ENCODE peak calls at places on chromosomes 1 and 21, in seven cellular contexts. H is brain microvascular endothelial cell, C is IMR-90, X is SJSA1, A is gastrocnemius medialis, D is bronchial epithelial cell, L is body of pancreas. B is an unnamed sample. For H3K36me3, the result is how much of the 10 kb centered on the place peaks cover.

GRCh38 chr1:160590488-160590887 is 11.2 kb upstream of the CD84 start:
- DNase-seq in H (no peak), C (no peak), X (no peak), A (no peak), D (no peak), L (no peak), B (no peak)

GRCh38 chr21:46218906-46219590 is 9.5 kb downstream of the LSS start:
- DNase-seq in H (no peak), C (no peak), X (no peak), A (no peak), D (no peak), L (no peak), B (no peak)

GRCh38 chr1:115665319-115665718 is 23.5 kb downstream of the VANGL1 start:
- DNase-seq in H (no peak), C (no peak), X (no peak), A (no peak), D (peak), L (peak), B (no peak)

GRCh38 chr1:184212649-184213314 is 161.3 kb downstream of the TSEN15 start:
- DNase-seq in H (peak), C (peak), X (peak), A (no peak), D (peak), L (no peak), B (peak)

GRCh38 chr1:177239792-177240191 is 69.0 kb downstream of the BRINP2 start:
- DNase-seq in H (no peak), C (no peak), X (no peak), A (no peak), D (peak), L (no peak), B (no peak)

GRCh38 chr1:208047476-208047934 is 136.6 kb upstream of the CD34 start:
- DNase-seq in H (peak), C (peak), X (no peak), A (peak), D (peak), L (peak), B (no peak)

GRCh38 chr1:54314691-54315455 is 91.3 kb downstream of the SSBP3 start:
- DNase-seq in H (no peak), C (no peak), X (no peak), A (no peak), D (no peak), L (peak), B (no peak)

GRCh38 chr21:14916676-14917141 is 148.1 kb downstream of the NRIP1 start:
- DNase-seq in H (peak), C (peak), X (no peak), A (no peak), D (peak), L (no peak), B (no peak)

GRCh38 chr21:36721817-36722216 is 22.9 kb downstream of the SIM2 start:
- DNase-seq in H (no peak), C (no peak), X (no peak), A (no peak), D (no peak), L (no peak), B (no peak)

GRCh38 chr1:43360616-43361015 is 1.8 kb downstream of the CDC20 start:
- DNase-seq in H (no peak), C (no peak), X (no peak), A (no peak), D (no peak), L (no peak), B (no peak)

GRCh38 chr1:246018146-246018545 is 488.9 kb downstream of the SMYD3 start:
- DNase-seq in H (no peak), C (no peak), X (no peak), A (no peak), D (no peak), L (no peak), B (no peak)

GRCh38 chr21:38505654-38506523 is 7.6 kb upstream of the ERG start:
- DNase-seq in H (peak), C (peak), X (peak), A (no peak), D (peak), L (peak), B (no peak)

GRCh38 chr21:46286668-46286982 is 483 bp downstream of the YBEY start:
- DNase-seq in H (no peak), C (no peak), X (no peak), A (no peak), D (no peak), L (no peak), B (no peak)

GRCh38 chr1:82373710-82374109 is 573.0 kb downstream of the ADGRL2 start:
- DNase-seq in H (no peak), C (no peak), X (no peak), A (no peak), D (no peak), L (no peak), B (no peak)

GRCh38 chr1:33001282-33001681 is 35.4 kb downstream of the AK2 start:
- DNase-seq in H (no peak), C (no peak), X (no peak), A (no peak), D (no peak), L (no peak), B (no peak)

GRCh38 chr1:7301346-7301993 is 469.6 kb upstream of the VAMP3 start:
- DNase-seq in H (peak), C (peak), X (no peak), A (no peak), D (no peak), L (no peak), B (no peak)

GRCh38 chr1:226309398-226310122 is 596 bp upstream of the LIN9 start:
- DNase-seq in H (peak), C (no peak), X (no peak), A (peak), D (no peak), L (no peak), B (no peak)

GRCh38 chr1:163897401-163898169 is 575.8 kb downstream of the NUF2 start:
- DNase-seq in H (no peak), C (peak), X (no peak), A (no peak), D (no peak), L (peak), B (no peak)

GRCh38 chr1:27009601-27010197 is 3.0 kb downstream of the TENT5B start:
- DNase-seq in H (no peak), C (no peak), X (no peak), A (no peak), D (peak), L (peak), B (no peak)

GRCh38 chr1:224644553-224645154 is 28.5 kb downstream of the CNIH3 start:
- DNase-seq in H (peak), C (peak), X (peak), A (no peak), D (peak), L (peak), B (no peak)

GRCh38 chr1:51784997-51785421 is 93.5 kb downstream of the NRDC start:
- DNase-seq in H (peak), C (peak), X (no peak), A (no peak), D (no peak), L (no peak), B (no peak)

GRCh38 chr1:200540281-200540680 is 80.3 kb downstream of the KIF14 start:
- DNase-seq in H (no peak), C (no peak), X (no peak), A (no peak), D (no peak), L (no peak), B (no peak)

GRCh38 chr1:206579747-206580437 is 32.4 kb downstream of the EIF2D start:
- DNase-seq in H (no peak), C (peak), X (no peak), A (peak), D (no peak), L (peak), B (no peak)

GRCh38 chr1:19435851-19436465 is 49.4 kb downstream of the CAPZB start:
- DNase-seq in H (peak), C (peak), X (no peak), A (peak), D (peak), L (no peak), B (no peak)

GRCh38 chr1:31041529-31041928 is 24.0 kb downstream of the PUM1 start:
- DNase-seq in H (no peak), C (no peak), X (no peak), A (no peak), D (no peak), L (no peak), B (no peak)

GRCh38 chr1:18328803-18329202 is 151.9 kb upstream of the KLHDC7A start:
- DNase-seq in H (no peak), C (no peak), X (no peak), A (no peak), D (no peak), L (no peak), B (no peak)

GRCh38 chr1:23062271-23062670 is 43.0 kb downstream of the KDM1A start:
- DNase-seq in H (no peak), C (peak), X (no peak), A (no peak), D (peak), L (no peak), B (no peak)

GRCh38 chr1:23065385-23065784 is 46.1 kb downstream of the KDM1A start:
- DNase-seq in H (no peak), C (no peak), X (no peak), A (no peak), D (no peak), L (no peak), B (no peak)

GRCh38 chr1:23069149-23069548 is 49.9 kb downstream of the KDM1A start:
- DNase-seq in H (no peak), C (no peak), X (no peak), A (no peak), D (no peak), L (no peak), B (no peak)

GRCh38 chr1:23066075-23066474 is 46.8 kb downstream of the KDM1A start:
- DNase-seq in H (no peak), C (no peak), X (no peak), A (no peak), D (no peak), L (no peak), B (no peak)
- H3K36me3 ChIP-seq in H (half or more), C (under half), X (half or more), A (half or more), D (under half), L (under half), B (under half)

GRCh38 chr1:77953907-77954306 is 25.0 kb downstream of the FUBP1 start:
- DNase-seq in H (no peak), C (no peak), X (no peak), A (no peak), D (no peak), L (no peak), B (no peak)
- H3K36me3 ChIP-seq in H (half or more), C (half or more), X (half or more), A (half or more), D (under half), L (under half), B (under half)

DNA sequence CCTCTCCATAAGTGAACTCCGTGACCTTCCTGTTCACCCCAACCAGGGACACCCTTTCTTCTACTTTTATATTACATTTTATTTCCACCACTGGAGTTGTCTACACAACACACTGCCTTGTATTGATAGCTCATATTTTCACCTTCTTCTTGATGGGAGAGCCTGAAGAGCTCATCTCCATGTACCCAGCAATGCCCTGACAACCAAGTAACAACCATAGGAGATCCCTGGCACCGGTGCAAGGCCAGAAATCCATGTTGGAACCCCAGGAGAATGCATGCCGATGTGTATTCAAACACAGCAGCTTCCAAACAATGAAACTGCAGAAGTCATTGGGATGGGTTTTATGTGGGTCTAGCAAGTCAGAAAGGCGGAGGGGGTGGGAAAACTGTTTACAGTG is 15.5 kb downstream of the TENT5C start:
- DNase-seq in H (no peak), C (no peak), X (no peak), A (no peak), D (no peak), L (no peak), B (no peak)
- H3K36me3 ChIP-seq in H (under half), C (under half), X (under half), A (under half), D (under half), L (under half), B (under half)

GRCh38 chr21:42906222-42906621 is 13.1 kb downstream of the NDUFV3 start:
- DNase-seq in H (no peak), C (no peak), X (no peak), A (no peak), D (no peak), L (no peak), B (no peak)
- H3K36me3 ChIP-seq in H (half or more), C (under half), X (half or more), A (half or more), D (under half), L (under half), B (under half)

GRCh38 chr21:34965200-34966174 is 83.6 kb downstream of the RUNX1 start:
- DNase-seq in H (no peak), C (peak), X (peak), A (no peak), D (peak), L (no peak), B (no peak)
- H3K36me3 ChIP-seq in H (under half), C (under half), X (under half), A (under half), D (under half), L (under half), B (under half)

GRCh38 chr1:93081716-93082115 is 2.6 kb downstream of the MTF2 start:
- DNase-seq in H (peak), C (peak), X (peak), A (no peak), D (peak), L (no peak), B (peak)
- H3K36me3 ChIP-seq in H (under half), C (under half), X (under half), A (under half), D (under half), L (under half), B (under half)

GRCh38 chr21:34126691-34127090 is 53.3 kb downstream of the MRPS6 start:
- DNase-seq in H (no peak), C (peak), X (no peak), A (no peak), D (peak), L (no peak), B (no peak)
- H3K36me3 ChIP-seq in H (under half), C (under half), X (under half), A (under half), D (under half), L (under half), B (under half)

DNA sequence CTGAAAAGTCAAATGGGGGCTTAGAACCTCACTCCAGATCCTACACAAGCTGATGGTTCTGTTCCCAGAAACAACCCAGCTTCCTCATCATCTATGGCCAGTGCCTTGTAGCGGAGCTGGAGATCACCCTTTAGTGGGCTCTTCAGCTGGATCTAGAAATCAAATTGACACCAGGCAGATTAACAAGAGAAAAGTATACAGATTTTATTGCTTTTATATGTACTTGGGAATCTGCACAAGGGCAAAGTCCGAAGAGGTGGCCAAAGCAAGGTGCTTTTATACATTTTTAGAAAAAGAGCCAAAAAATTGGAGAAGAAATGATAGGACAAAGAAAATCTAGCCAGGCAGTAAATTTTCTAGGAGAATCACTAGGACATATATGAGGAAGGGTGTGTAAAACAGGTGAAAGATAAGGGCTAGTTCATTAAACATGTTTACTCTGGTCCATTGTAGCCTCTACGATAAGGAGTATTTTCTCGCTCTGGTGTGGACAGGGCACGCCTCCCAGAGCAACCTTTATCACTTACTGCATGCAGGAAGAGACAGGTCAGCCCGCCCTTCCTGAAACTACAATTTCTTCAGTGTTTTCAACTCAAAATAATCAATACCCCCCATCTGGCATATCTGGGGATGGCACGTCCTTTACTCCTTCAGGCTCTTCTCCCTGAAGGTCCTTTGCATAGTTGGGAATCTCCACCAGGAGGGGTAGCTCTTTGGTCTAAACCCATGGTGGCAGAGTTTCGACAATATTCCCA is 14.0 kb upstream of the LGALS8 start:
- DNase-seq in H (no peak), C (no peak), X (no peak), A (no peak), D (no peak), L (no peak), B (no peak)
- H3K36me3 ChIP-seq in H (under half), C (under half), X (under half), A (under half), D (under half), L (under half), B (under half)

DNA sequence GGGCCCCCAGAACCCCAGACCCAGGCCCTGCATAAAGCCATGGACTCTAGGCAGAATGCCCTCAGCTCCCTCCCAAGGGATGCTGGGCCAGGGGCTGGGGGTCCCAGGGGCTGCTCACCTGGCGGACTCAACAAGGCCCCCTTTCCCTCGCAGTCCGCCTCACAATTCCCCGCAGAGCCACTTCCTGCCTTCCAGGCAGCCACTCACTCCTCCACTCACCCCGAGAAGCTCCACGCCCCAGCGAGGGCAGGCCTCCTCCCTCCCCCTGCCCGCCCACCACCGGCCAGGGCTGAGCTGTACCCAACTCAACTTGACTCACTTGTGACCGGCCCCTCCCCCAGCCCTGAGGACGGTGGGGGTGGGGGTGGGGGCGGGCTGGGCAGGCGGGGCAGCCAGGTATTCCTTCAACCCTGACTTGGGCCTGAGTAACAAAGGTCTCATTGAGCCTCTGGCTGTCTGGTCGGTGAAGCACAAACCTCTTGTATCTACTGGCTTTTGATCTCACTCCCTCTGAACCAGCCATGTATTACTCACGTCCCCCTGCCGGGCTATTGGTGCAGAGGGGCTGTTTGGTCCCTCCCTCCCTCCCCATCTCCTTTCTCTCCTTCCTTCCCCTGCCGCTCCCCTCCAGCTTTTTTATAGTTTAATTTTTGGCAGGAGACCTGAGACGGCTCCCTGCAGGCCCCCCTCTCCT is 5.9 kb downstream of the BLACAT1 start:
- DNase-seq in H (peak), C (peak), X (no peak), A (no peak), D (peak), L (peak), B (peak)
- H3K36me3 ChIP-seq in H (under half), C (under half), X (under half), A (under half), D (under half), L (under half), B (under half)

B was measured in kidney epithelial cell.